ENCODE peak calls at places on chromosomes 4 and X, in nine cellular contexts. W, J, T, B, I, N, U, Z and F are unnamed samples.

GRCh38 chr4:80183196-80184052 is 13.9 kb upstream of the PRDM8 start:
- DNase-seq in W (no peak), J (no peak), T (peak), B (no peak), I (no peak), N (peak), U (no peak), Z (no peak), F (no peak)

GRCh38 chr4:133323670-133324069 is 174.6 kb downstream of the PCDH10 start:
- DNase-seq in W (no peak), J (no peak), T (no peak), B (no peak), I (no peak), N (no peak), U (no peak), Z (no peak), F (no peak)

GRCh38 chrX:46913710-46914109 is 1.5 kb downstream of the JADE3 start:
- DNase-seq in W (peak), J (no peak), T (peak), B (peak), I (no peak), N (no peak), U (no peak), Z (no peak), F (no peak)

GRCh38 chrX:47361538-47362511 is 8.6 kb upstream of the ZNF157 start:
- DNase-seq in W (peak), J (peak), T (peak), B (peak), I (peak), N (peak), U (peak), Z (peak), F (peak)

GRCh38 chrX:11968991-11969390 is 169.3 kb upstream of the FRMPD4 start:
- DNase-seq in W (no peak), J (no peak), T (no peak), B (no peak), I (no peak), N (no peak), U (no peak), Z (no peak), F (no peak)

GRCh38 chrX:118116308-118117068 is at the start of gene KLHL13:
- DNase-seq in W (peak), J (peak), T (peak), B (peak), I (peak), N (peak), U (no peak), Z (peak), F (no peak)

GRCh38 chrX:122269243-122269781 is 914.8 kb upstream of the GRIA3 start:
- DNase-seq in W (no peak), J (no peak), T (no peak), B (no peak), I (no peak), N (no peak), U (no peak), Z (no peak), F (no peak)

GRCh38 chrX:39361736-39362135 is 560.5 kb downstream of the MID1IP1 start:
- DNase-seq in W (no peak), J (no peak), T (no peak), B (no peak), I (no peak), N (no peak), U (no peak), Z (no peak), F (no peak)

GRCh38 chrX:110992611-110993010 is 103.4 kb upstream of the PAK3 start:
- DNase-seq in W (peak), J (peak), T (peak), B (no peak), I (peak), N (no peak), U (no peak), Z (peak), F (no peak)

GRCh38 chr4:8876982-8877779 is 5.5 kb upstream of the HMX1 start:
- DNase-seq in W (no peak), J (no peak), T (no peak), B (no peak), I (no peak), N (no peak), U (no peak), Z (no peak), F (no peak)

GRCh38 chr4:91485415-91485814 is 818.4 kb upstream of the GRID2 start:
- DNase-seq in W (no peak), J (no peak), T (no peak), B (no peak), I (no peak), N (no peak), U (no peak), Z (no peak), F (no peak)

GRCh38 chr4:8101796-8102355 is 56.7 kb downstream of the ABLIM2 start:
- DNase-seq in W (no peak), J (no peak), T (no peak), B (no peak), I (no peak), N (no peak), U (no peak), Z (no peak), F (no peak)

GRCh38 chr4:38071801-38072567 is 111.8 kb downstream of the PTTG2 start:
- DNase-seq in W (peak), J (no peak), T (no peak), B (no peak), I (no peak), N (no peak), U (no peak), Z (no peak), F (no peak)

GRCh38 chr4:30952526-30953219 is 232.5 kb downstream of the PCDH7 start:
- DNase-seq in W (no peak), J (no peak), T (no peak), B (no peak), I (peak), N (no peak), U (no peak), Z (no peak), F (no peak)

GRCh38 chr4:135065366-135065765 is 863.8 kb upstream of the PABPC4L start:
- DNase-seq in W (no peak), J (no peak), T (no peak), B (no peak), I (no peak), N (no peak), U (no peak), Z (no peak), F (no peak)

GRCh38 chr4:1571986-1572385 is 112.1 kb downstream of the FAM53A start:
- DNase-seq in W (no peak), J (no peak), T (peak), B (no peak), I (no peak), N (no peak), U (no peak), Z (peak), F (no peak)

GRCh38 chrX:9566150-9566621 is 101.3 kb downstream of the TBL1X start:
- DNase-seq in W (peak), J (no peak), T (no peak), B (peak), I (peak), N (peak), U (peak), Z (no peak), F (no peak)

GRCh38 chr4:123340381-123340701 is 56.3 kb upstream of the SPRY1 start:
- DNase-seq in W (no peak), J (no peak), T (no peak), B (no peak), I (peak), N (no peak), U (peak), Z (no peak), F (no peak)

GRCh38 chr4:1080961-1081688 is 32.2 kb downstream of the RNF212 start:
- DNase-seq in W (no peak), J (no peak), T (no peak), B (no peak), I (peak), N (no peak), U (no peak), Z (no peak), F (no peak)

GRCh38 chr4:3375688-3376087 is 66.1 kb upstream of the HGFAC start:
- DNase-seq in W (no peak), J (no peak), T (no peak), B (no peak), I (peak), N (no peak), U (peak), Z (no peak), F (no peak)

GRCh38 chrX:53379747-53380146 is 42.7 kb downstream of the SMC1A start:
- DNase-seq in W (no peak), J (no peak), T (no peak), B (no peak), I (no peak), N (no peak), U (no peak), Z (no peak), F (no peak)

GRCh38 chr4:183110244-183110643 is 11.2 kb downstream of the WWC2 start:
- DNase-seq in W (no peak), J (no peak), T (no peak), B (no peak), I (no peak), N (no peak), U (no peak), Z (no peak), F (no peak)

GRCh38 chr4:183106839-183107238 is 7.8 kb downstream of the WWC2 start:
- DNase-seq in W (no peak), J (no peak), T (no peak), B (no peak), I (no peak), N (no peak), U (no peak), Z (no peak), F (no peak)

GRCh38 chr4:183105092-183105491 is 6.0 kb downstream of the WWC2 start:
- DNase-seq in W (no peak), J (no peak), T (no peak), B (no peak), I (no peak), N (no peak), U (no peak), Z (no peak), F (no peak)

GRCh38 chr4:183111452-183111885 is 12.4 kb downstream of the WWC2 start:
- DNase-seq in W (no peak), J (no peak), T (no peak), B (no peak), I (no peak), N (no peak), U (no peak), Z (no peak), F (no peak)

DNA sequence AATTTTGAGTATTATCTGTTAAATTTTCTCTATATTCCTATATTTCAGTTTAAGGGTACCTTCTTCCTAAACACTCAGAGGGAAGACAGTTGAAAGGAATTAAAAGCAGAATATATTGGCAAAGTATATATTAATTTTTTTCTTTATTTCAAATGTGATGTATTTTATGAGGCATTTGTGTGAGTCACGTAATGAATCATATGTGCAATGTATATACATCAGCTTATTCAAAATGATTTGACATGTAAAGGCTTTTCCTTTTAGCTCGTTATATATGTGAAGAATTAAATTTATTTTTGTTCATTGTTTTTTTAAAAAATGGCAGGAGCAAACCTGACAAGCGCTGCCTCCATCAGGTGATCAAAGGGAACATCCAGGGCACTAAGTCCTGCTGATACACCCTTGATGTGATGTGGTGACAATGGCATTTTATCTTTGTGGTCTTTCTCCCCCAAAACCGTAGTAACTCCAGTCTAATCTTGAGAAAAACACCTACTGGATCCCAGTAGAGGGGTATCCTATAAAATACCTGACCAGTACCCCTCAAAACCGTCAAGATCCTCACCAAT is 8.9 kb downstream of the WWC2 start:
- DNase-seq in W (no peak), J (no peak), T (no peak), B (no peak), I (peak), N (no peak), U (no peak), Z (no peak), F (no peak)
- TF ChIP-seq CTCF in W (no peak), J (no peak), T (no peak), B (no peak), I (no peak), N (no peak), U (no peak), Z (no peak), F (no peak)

GRCh38 chr4:13170131-13170530 is 314.0 kb downstream of the RAB28 start:
- DNase-seq in W (no peak), J (no peak), T (peak), B (no peak), I (no peak), N (no peak), U (no peak), Z (no peak), F (no peak)

GRCh38 chr4:13166214-13166613 is 317.9 kb downstream of the RAB28 start:
- DNase-seq in W (no peak), J (no peak), T (no peak), B (no peak), I (no peak), N (no peak), U (no peak), Z (no peak), F (no peak)

GRCh38 chr4:13168326-13168725 is 315.8 kb downstream of the RAB28 start:
- DNase-seq in W (no peak), J (no peak), T (no peak), B (no peak), I (no peak), N (no peak), U (no peak), Z (no peak), F (no peak)

GRCh38 chr4:13171292-13172057 is 312.7 kb downstream of the RAB28 start:
- DNase-seq in W (no peak), J (no peak), T (no peak), B (no peak), I (no peak), N (no peak), U (no peak), Z (no peak), F (no peak)

DNA sequence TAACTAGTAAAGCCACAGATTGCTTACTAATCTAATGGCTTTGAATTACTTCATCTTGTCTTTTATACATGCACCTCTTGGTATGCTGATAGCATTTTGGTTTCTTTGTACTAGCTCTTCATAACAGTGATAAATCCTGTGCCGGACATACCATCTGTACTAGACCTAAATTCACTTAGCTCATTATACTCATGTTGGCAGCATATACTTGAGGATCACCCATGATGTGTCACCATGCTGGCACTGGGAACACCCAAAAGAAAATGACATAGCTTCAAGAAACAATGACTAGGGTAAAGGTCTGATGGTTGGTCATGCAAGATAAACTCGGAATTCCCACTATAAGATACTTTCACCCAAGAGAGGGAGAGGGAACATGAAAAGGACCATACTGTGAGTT is 314.4 kb downstream of the RAB28 start:
- DNase-seq in W (no peak), J (no peak), T (no peak), B (no peak), I (no peak), N (no peak), U (no peak), Z (no peak), F (no peak)
- TF ChIP-seq CTCF in W (no peak), J (no peak), T (no peak), B (no peak), I (no peak), N (no peak), U (no peak), Z (no peak), F (no peak)

GRCh38 chrX:137926090-137926489 is 360.2 kb downstream of the ZIC3 start:
- DNase-seq in W (peak), J (no peak), T (peak), B (no peak), I (no peak), N (no peak), U (no peak), Z (no peak), F (no peak)
- TF ChIP-seq CTCF in W (no peak), J (peak), T (peak), B (no peak), I (no peak), N (peak), U (no peak), Z (peak), F (no peak)

GRCh38 chrX:112759512-112759911 is 79.8 kb upstream of the LHFPL1 start:
- DNase-seq in W (no peak), J (no peak), T (no peak), B (no peak), I (no peak), N (no peak), U (no peak), Z (no peak), F (no peak)

GRCh38 chrX:112761239-112762207 is 79.1 kb downstream of the AMOT start:
- DNase-seq in W (peak), J (peak), T (no peak), B (no peak), I (no peak), N (no peak), U (no peak), Z (no peak), F (no peak)

DNA sequence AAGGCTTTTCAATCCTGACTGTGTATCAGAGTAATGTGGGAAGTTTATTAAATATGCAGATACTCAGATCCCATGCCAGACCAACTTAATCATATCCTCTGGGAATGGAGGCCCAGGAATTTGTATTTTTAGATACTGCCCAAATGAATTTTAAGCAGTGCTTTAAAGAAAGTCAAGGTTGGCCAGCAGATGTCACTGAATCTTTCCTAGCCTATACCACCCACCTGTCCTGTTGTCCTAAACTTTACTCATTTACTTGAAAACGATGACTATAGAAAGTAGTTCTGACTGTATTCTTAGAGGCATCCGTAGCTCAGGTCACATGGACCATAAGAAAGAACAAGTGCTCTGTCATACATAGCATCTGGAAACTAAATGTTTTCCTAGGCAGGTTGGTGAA is 79.9 kb downstream of the AMOT start:
- DNase-seq in W (peak), J (peak), T (no peak), B (no peak), I (no peak), N (no peak), U (no peak), Z (no peak), F (no peak)
- TF ChIP-seq CTCF in W (no peak), J (peak), T (no peak), B (no peak), I (no peak), N (no peak), U (no peak), Z (no peak), F (no peak)

GRCh38 chr4:186946682-186947294 is 223.1 kb upstream of the FAT1 start:
- DNase-seq in W (no peak), J (no peak), T (peak), B (no peak), I (peak), N (no peak), U (no peak), Z (peak), F (no peak)
- TF ChIP-seq CTCF in W (no peak), J (no peak), T (peak), B (no peak), I (no peak), N (peak), U (peak), Z (peak), F (no peak)

GRCh38 chrX:25721564-25721963 is 416.6 kb upstream of the MAGEB18 start:
- DNase-seq in W (peak), J (no peak), T (peak), B (no peak), I (no peak), N (no peak), U (no peak), Z (no peak), F (no peak)
- TF ChIP-seq CTCF in W (no peak), J (peak), T (peak), B (no peak), I (peak), N (peak), U (no peak), Z (peak), F (no peak)

GRCh38 chr4:24984602-24985532 is 45.9 kb downstream of the LGI2 start:
- DNase-seq in W (no peak), J (no peak), T (peak), B (no peak), I (no peak), N (no peak), U (no peak), Z (peak), F (no peak)
- TF ChIP-seq CTCF in W (peak), J (no peak), T (peak), B (no peak), I (no peak), N (no peak), U (no peak), Z (peak), F (no peak)

DNA sequence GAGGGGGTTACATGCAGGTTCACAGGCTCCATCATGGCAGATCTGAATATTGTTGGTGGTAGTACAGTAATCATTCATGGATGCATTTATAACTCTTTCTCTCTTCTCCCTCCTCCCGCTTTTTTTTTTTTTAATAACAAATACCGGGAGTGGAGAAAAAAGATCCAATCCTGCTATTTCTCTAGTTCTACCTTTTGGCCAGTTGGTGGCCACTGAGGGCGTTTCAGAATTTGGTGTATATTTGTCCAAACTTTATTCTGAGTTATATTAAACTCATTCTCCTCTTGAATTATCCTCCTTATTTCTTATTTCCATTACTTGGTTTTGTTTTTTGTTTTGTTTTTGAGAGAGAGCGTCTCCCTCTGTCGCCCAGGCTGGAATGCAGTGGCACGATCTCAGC is 74.8 kb downstream of the HMGB2 start:
- DNase-seq in W (no peak), J (no peak), T (no peak), B (no peak), I (no peak), N (no peak), U (no peak), Z (no peak), F (no peak)
- TF ChIP-seq CTCF in W (no peak), J (peak), T (no peak), B (no peak), I (no peak), N (no peak), U (no peak), Z (peak), F (no peak)

GRCh38 chr4:139564502-139564901 is 8.5 kb upstream of the SETD7 start:
- DNase-seq in W (no peak), J (no peak), T (no peak), B (no peak), I (no peak), N (no peak), U (no peak), Z (no peak), F (no peak)
- TF ChIP-seq CTCF in W (peak), J (peak), T (peak), B (no peak), I (no peak), N (peak), U (peak), Z (no peak), F (no peak)